ENCODE peak calls at places on chromosomes 4 and X, in five cellular contexts. Z is body of pancreas, N is uterus, T is Peyer's patch, Y is right lobe of liver. F is an unnamed sample.

GRCh38 chrX:44439242-44439641 is 95.8 kb upstream of the EFHC2 start:
- DNase-seq in T (no peak), N (no peak), Y (no peak), Z (no peak), F (no peak)

GRCh38 chrX:24264383-24264782 is 49.5 kb downstream of the SUPT20HL2 start:
- DNase-seq in T (no peak), Z (no peak), N (no peak), Y (no peak), F (no peak)

GRCh38 chr4:8469550-8469949 is 29.0 kb downstream of the TRMT44 start:
- DNase-seq in N (no peak), T (no peak), Z (no peak), Y (no peak), F (no peak)

GRCh38 chrX:118718737-118719136 is 8.7 kb upstream of the IL13RA1 start:
- DNase-seq in T (no peak), N (no peak), Y (no peak), Z (no peak), F (no peak)

GRCh38 chrX:23911436-23911835 is 3.6 kb downstream of the CXorf58 start:
- DNase-seq in Y (no peak), T (no peak), Z (no peak), N (no peak), F (no peak)

GRCh38 chrX:153307546-153308175 is 13.9 kb downstream of the PNMA6F start:
- DNase-seq in T (no peak), N (no peak), Y (no peak), Z (no peak), F (no peak)

GRCh38 chr4:102574317-102574716 is 73.2 kb downstream of the NFKB1 start:
- DNase-seq in N (no peak), Y (no peak), T (no peak), Z (no peak), F (no peak)

GRCh38 chr4:74376888-74377483 is 12.0 kb downstream of the EREG start:
- DNase-seq in T (no peak), Y (no peak), Z (no peak), N (no peak), F (no peak)

GRCh38 chr4:54568184-54568583 is 89.6 kb upstream of the KIT start:
- DNase-seq in Z (no peak), Y (no peak), T (no peak), N (no peak), F (no peak)

GRCh38 chr4:168162604-168163003 is 70.3 kb downstream of the ANXA10 start:
- DNase-seq in Z (peak; percentile 56), N (no peak), Y (no peak), T (no peak), F (no peak)

GRCh38 chr4:2925496-2925895 is 37.7 kb downstream of the NOP14 start:
- DNase-seq in Y (no peak), N (peak; percentile 4), Z (peak; percentile 4), T (no peak), F (no peak)

GRCh38 chr4:17780461-17781071 is 855 bp downstream of the FAM184B start:
- DNase-seq in Y (no peak), Z (no peak), T (no peak), N (no peak), F (no peak)

GRCh38 chr4:158998624-158999023 is 104.3 kb upstream of the RAPGEF2 start:
- DNase-seq in Y (no peak), N (no peak), T (no peak), Z (no peak), F (no peak)

GRCh38 chr4:2800691-2801596 is 8.1 kb downstream of the SH3BP2 start:
- DNase-seq in Y (peak; percentile 70), N (peak; percentile 74), Z (peak; percentile 79), T (peak; percentile 73), F (no peak)

GRCh38 chrX:150446151-150446550 is 83.0 kb downstream of the MAMLD1 start:
- DNase-seq in N (no peak), Z (no peak), T (no peak), Y (no peak), F (no peak)

DNA sequence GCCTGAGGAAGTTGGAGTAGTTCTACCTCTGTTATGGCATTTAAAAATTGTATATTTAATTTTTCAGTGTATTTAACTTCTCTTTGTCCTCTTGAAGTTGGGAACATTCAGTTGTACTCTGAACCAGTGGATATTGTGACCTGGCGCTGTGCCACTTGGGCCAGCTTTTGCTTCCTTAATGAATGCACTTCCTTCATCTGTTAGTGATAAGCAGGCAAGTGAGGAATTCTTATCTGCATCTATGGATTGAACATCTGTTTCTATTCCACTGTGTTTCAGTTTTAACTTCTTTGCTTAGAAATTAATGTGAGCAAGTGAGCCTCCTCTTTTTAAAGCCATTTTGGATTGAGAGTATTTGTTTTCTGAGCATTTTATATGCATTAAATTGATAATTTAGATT is 128.3 kb downstream of the UCHL1 start:
- DNase-seq in Z (peak; percentile 66), Y (peak; percentile 82), T (no peak), N (peak; percentile 37), F (peak; percentile 26)
- TF ChIP-seq POLR2A in Z (no peak), Y (no peak), T (no peak), N (no peak), F (no peak)

DNA sequence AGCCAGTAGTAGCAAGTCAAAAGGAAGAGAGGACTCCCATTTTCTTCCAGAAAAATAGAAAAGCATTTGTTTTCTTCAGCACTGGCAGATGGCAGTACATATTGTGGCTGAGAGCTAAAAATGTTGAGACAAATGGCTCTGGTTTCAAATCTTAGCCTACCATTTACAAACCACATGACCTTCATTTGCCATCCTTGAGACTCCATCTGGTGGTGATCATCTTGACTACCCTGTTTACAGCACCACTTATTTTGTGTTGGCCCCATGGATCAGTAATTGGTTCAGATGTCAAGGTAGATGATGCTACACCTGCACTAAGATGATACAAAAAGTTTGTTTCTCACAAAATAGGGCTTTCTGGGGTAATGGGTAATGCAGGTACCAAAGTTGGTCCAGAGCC is 951.8 kb upstream of the IGFBP7 start:
- DNase-seq in N (no peak), Y (no peak), Z (no peak), T (no peak), F (no peak)
- TF ChIP-seq CTCF in N (no peak), Y (peak; percentile 26), Z (no peak), T (no peak), F (no peak)

GRCh38 chr4:128452415-128452814 is 164.8 kb upstream of the PGRMC2 start:
- DNase-seq in Y (no peak), N (no peak), T (no peak), Z (no peak), F (no peak)

GRCh38 chr4:128455076-128455345 is 167.4 kb upstream of the PGRMC2 start:
- DNase-seq in T (no peak), Z (peak; percentile 14), Y (no peak), N (no peak), F (no peak)

GRCh38 chr4:128455480-128455879 is 167.9 kb upstream of the PGRMC2 start:
- DNase-seq in N (no peak), Z (no peak), T (no peak), Y (no peak), F (no peak)

GRCh38 chr4:128451270-128451905 is 163.8 kb upstream of the PGRMC2 start:
- DNase-seq in T (no peak), Z (no peak), Y (no peak), N (no peak), F (no peak)

DNA sequence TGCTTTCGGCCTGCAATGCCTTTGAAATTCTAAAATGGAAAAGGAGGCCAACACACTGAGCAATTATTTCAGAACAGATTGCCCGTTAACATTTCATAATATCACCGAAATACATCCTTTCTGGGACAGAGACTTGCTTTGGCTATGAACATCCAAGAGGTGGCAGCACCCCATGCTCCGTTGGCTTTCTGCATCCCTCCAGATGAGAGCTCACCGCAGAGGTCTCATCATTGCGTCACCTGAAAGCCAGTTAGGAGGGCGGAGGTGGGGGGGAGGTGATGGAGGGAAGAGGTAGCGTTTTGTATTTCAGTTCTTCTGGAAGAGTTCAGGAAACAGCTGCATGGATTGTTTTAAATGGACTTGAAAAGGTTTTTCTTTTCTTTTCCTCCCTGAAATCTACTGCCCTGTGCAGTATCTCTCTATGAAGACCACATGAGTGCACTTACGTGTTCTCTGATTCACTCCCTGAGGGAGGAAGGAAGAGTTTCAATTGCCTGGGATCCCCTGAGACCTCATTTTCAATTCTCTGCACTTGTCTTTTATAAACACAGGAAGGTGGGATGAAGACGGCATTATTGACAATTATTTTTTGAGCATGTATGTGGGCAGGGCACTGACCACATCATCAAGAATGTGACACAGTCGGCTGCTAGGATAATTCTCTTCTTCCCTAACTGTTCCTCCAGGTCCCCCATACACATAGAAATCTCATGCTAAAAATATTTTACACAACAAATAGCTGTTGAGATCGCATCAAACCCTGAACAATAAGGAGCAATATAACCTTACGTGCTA is 166.9 kb upstream of the PGRMC2 start:
- DNase-seq in N (peak; percentile 87), Y (peak; percentile 73), T (peak; percentile 43), Z (peak; percentile 80), F (peak; percentile 78)
- TF ChIP-seq POLR2A in N (no peak), Y (no peak), T (no peak), Z (no peak), F (no peak)

GRCh38 chr4:77615153-77615552 is 9.5 kb downstream of the CXCL13 start:
- DNase-seq in T (no peak), Y (no peak), N (no peak), Z (no peak), F (no peak)

GRCh38 chr4:77621254-77621653 is 15.6 kb downstream of the CXCL13 start:
- DNase-seq in Z (no peak), Y (no peak), N (no peak), T (no peak), F (no peak)

GRCh38 chr4:77618383-77619241 is 13.0 kb downstream of the CXCL13 start:
- DNase-seq in Z (peak; percentile 85), T (peak; percentile 55), N (peak; percentile 34), Y (peak; percentile 81), F (peak; percentile 87)

GRCh38 chr4:77617203-77617602 is 11.6 kb downstream of the CXCL13 start:
- DNase-seq in T (no peak), Y (no peak), N (no peak), Z (no peak), F (no peak)

GRCh38 chr4:77619408-77619807 is 13.8 kb downstream of the CXCL13 start:
- DNase-seq in Y (peak; percentile 78), Z (peak; percentile 56), N (no peak), T (no peak), F (no peak)
- TF ChIP-seq CTCF in Y (peak; percentile 54), Z (peak; percentile 11), N (no peak), T (no peak), F (peak; percentile 53)

DNA sequence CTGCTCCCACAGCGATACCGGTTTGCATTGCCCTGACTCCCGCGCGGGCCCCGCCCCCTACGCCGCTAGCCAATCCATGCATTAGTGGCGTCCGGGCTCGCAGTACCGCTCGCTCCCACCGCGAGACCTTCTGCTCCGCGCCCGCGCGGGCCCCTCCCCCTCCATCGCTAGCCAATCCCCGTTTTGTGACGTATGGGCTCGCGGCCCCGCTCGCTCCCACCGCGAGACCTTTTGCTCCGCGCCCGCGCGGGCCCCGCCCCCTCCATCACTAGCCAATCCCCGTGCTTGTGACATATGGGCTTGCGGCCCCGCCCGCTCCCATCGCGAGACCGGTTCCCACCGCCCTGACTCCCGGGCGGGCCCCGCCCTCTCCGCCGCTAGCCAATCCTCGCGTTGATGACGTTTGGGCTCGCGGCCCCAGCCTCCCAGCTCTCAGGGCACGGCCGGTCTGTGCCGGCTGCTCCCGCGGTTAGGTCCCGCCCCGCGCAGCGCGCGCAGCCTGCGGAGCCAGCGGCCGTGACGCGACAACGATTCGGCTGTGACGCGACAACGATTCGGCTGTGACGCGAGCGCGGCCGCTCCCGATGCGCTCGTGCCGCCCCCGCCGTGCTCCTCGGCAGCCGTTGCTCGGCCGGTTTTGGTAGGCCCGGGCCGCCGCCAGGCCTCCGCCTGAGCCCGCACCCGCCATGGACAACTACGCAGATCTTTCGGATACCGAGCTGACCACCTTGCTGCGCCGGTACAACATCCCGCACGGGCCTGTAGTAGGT is at the start of gene EMD:
- DNase-seq in N (peak; percentile 96), T (peak; percentile 97), Y (peak; percentile 97), Z (peak; percentile 98), F (peak; percentile 95)
- TF ChIP-seq POLR2A in N (peak; percentile 94), T (peak; percentile 67), Y (peak; percentile 69), Z (peak; percentile 61), F (peak; percentile 88)